ENCODE peak calls at places on chromosomes 11 and 22, in eight cellular contexts. W is IMR-90; Q is left colon; K is lower lobe of right lung; O is naive thymus-derived CD8-positive, alpha-beta T cell; M is Right ventricle myocardium inferior; S is T-cell; X is activated T-cell treated with anti-CD3 and anti-CD28 coated beads, Interleukin-2, amount 50 U/mL, for 4 hours. Y is an unnamed sample.
A peak's percentile ranks its signal among the peaks of the same experiment; 100 is the strongest.

GRCh38 chr11:12174145-12175143 is 64.1 kb downstream of the MICAL2 start:
- ATAC-seq in X (peak; percentile 74), S (no peak), K (no peak), O (no peak), M (no peak), W (no peak), Q (no peak), Y (no peak)

GRCh38 chr11:57805780-57806179 is 44.2 kb downstream of the CTNND1 start:
- ATAC-seq in Q (no peak), W (no peak), O (no peak), M (peak; percentile 61), X (no peak), S (no peak), K (no peak), Y (no peak)

GRCh38 chr22:46374663-46375474 is 39.4 kb downstream of the TRMU start:
- ATAC-seq in O (no peak), W (no peak), M (no peak), Q (peak; percentile 74), X (no peak), S (no peak), K (peak; percentile 83), Y (no peak)

GRCh38 chr11:9625728-9626127 is 38.1 kb upstream of the SWAP70 start:
- ATAC-seq in W (no peak), S (no peak), M (no peak), X (no peak), O (no peak), K (peak; percentile 52), Q (no peak), Y (no peak)

GRCh38 chr11:3159296-3160190 is 5.6 kb downstream of the OSBPL5 start:
- ATAC-seq in W (peak; percentile 2), X (no peak), M (peak; percentile 65), K (peak; percentile 43), O (no peak), Q (peak; percentile 26), S (no peak), Y (peak; percentile 26)

GRCh38 chr11:23311986-23312940 is 452.0 kb upstream of the CCDC179 start:
- ATAC-seq in S (no peak), Q (no peak), X (no peak), K (no peak), W (peak; percentile 74), M (no peak), O (no peak), Y (no peak)

GRCh38 chr11:43546561-43547410 is 133.8 kb upstream of the HSD17B12 start:
- ATAC-seq in O (no peak), Q (no peak), K (peak; percentile 6), S (no peak), W (no peak), X (no peak), M (no peak), Y (no peak)

GRCh38 chr22:20638143-20638870 is 130.9 kb downstream of the MED15 start:
- ATAC-seq in X (no peak), W (no peak), O (no peak), M (no peak), K (no peak), S (no peak), Q (no peak), Y (no peak)

GRCh38 chr11:128302425-128303186 is 284.8 kb downstream of the ETS1 start:
- ATAC-seq in M (peak; percentile 42), Q (peak; percentile 56), S (peak; percentile 89), K (peak; percentile 80), X (peak; percentile 89), W (no peak), O (peak; percentile 78), Y (peak; percentile 16)

GRCh38 chr22:39348909-39349505 is 784 bp upstream of the SYNGR1 start:
- ATAC-seq in S (peak; percentile 18), X (no peak), O (peak; percentile 19), Q (no peak), K (peak; percentile 56), M (peak; percentile 29), W (peak; percentile 3), Y (peak; percentile 29)

GRCh38 chr11:2156416-2157182 is 4.4 kb downstream of the INS start:
- ATAC-seq in X (no peak), W (peak; percentile 79), K (peak; percentile 58), S (no peak), Q (peak; percentile 78), O (no peak), M (peak; percentile 54), Y (peak; percentile 32)

GRCh38 chr11:128701086-128701485 is 7.2 kb downstream of the FLI1 start:
- ATAC-seq in K (no peak), X (no peak), M (no peak), S (no peak), Q (no peak), O (no peak), W (peak; percentile 37), Y (no peak)

GRCh38 chr11:82864268-82864667 is 36.0 kb downstream of the PRCP start:
- ATAC-seq in K (peak; percentile 89), Q (peak; percentile 88), O (peak; percentile 49), X (no peak), M (peak; percentile 77), W (peak; percentile 76), S (no peak), Y (peak; percentile 77)

GRCh38 chr11:1112351-1113191 is 37.9 kb downstream of the MUC2 start:
- ATAC-seq in X (no peak), W (no peak), S (no peak), M (no peak), K (no peak), Q (peak; percentile 40), O (no peak), Y (no peak)

GRCh38 chr11:95137299-95137698 is 47.7 kb downstream of the ENDOD1 start:
- ATAC-seq in O (no peak), S (no peak), K (no peak), Q (no peak), X (no peak), W (no peak), M (no peak), Y (no peak)

GRCh38 chr11:47366020-47366490 is 12.3 kb downstream of the SPI1 start:
- ATAC-seq in O (no peak), M (no peak), W (no peak), X (no peak), Q (no peak), S (no peak), K (no peak), Y (no peak)

GRCh38 chr11:47992959-47993820 is 12.8 kb downstream of the PTPRJ start:
- ATAC-seq in M (no peak), W (peak; percentile 96), S (no peak), X (no peak), K (no peak), Q (peak; percentile 53), O (no peak), Y (no peak)

GRCh38 chr22:38739300-38740055 is 16.3 kb downstream of the SUN2 start:
- ATAC-seq in M (peak; percentile 62), W (no peak), S (no peak), O (no peak), K (no peak), X (no peak), Q (no peak), Y (no peak)

GRCh38 chr22:21947040-21948014 is 5.3 kb downstream of the PPM1F start:
- ATAC-seq in O (no peak), S (no peak), X (no peak), M (no peak), W (peak; percentile 74), Q (no peak), K (no peak), Y (no peak)

GRCh38 chr11:116366451-116366850 is 406.3 kb downstream of the BUD13 start:
- ATAC-seq in K (no peak), X (no peak), W (no peak), M (no peak), Q (no peak), S (no peak), O (no peak), Y (no peak)

GRCh38 chr22:20576445-20576816 is 69.0 kb downstream of the MED15 start:
- ATAC-seq in K (peak; percentile 71), W (no peak), X (no peak), S (no peak), Q (no peak), M (peak; percentile 30), O (no peak), Y (no peak)

GRCh38 chr11:67558084-67558772 is 25.4 kb upstream of the GSTP1 start:
- ATAC-seq in X (no peak), W (no peak), Q (peak; percentile 85), O (no peak), M (peak; percentile 89), K (peak; percentile 90), S (no peak), Y (no peak)

GRCh38 chr11:36196476-36197099 is 92.6 kb downstream of the COMMD9 start:
- ATAC-seq in W (no peak), X (no peak), M (peak; percentile 82), K (no peak), O (no peak), Q (no peak), S (no peak), Y (no peak)

GRCh38 chr11:102386376-102386775 is 39.4 kb downstream of the BIRC2 start:
- ATAC-seq in S (peak; percentile 49), K (no peak), X (peak; percentile 44), Q (no peak), O (peak; percentile 54), W (no peak), M (no peak), Y (no peak)

GRCh38 chr11:112004389-112004788 is 20.8 kb upstream of the DLAT start:
- ATAC-seq in M (peak; percentile 30), S (peak; percentile 38), W (no peak), X (peak; percentile 73), O (no peak), K (no peak), Q (no peak), Y (no peak)

GRCh38 chr11:2709429-2709828 is 9.6 kb upstream of the KCNQ1OT1 start:
- ATAC-seq in M (peak; percentile 61), S (no peak), W (peak; percentile 48), X (no peak), K (peak; percentile 25), O (no peak), Q (no peak), Y (peak; percentile 64)

GRCh38 chr11:128625316-128625715 is 38.0 kb upstream of the ETS1 start:
- ATAC-seq in Q (no peak), X (no peak), O (no peak), M (no peak), S (no peak), W (no peak), K (no peak), Y (no peak)

GRCh38 chr11:86672007-86672621 is at the start of gene ME3:
- ATAC-seq in M (peak; percentile 77), X (peak; percentile 84), W (peak; percentile 83), Q (peak; percentile 61), S (peak; percentile 79), O (peak; percentile 83), K (peak; percentile 92), Y (peak; percentile 82)

GRCh38 chr11:16812274-16812673 is 73.8 kb downstream of the C11orf58 start:
- ATAC-seq in M (no peak), W (no peak), X (no peak), K (no peak), S (no peak), O (no peak), Q (no peak), Y (no peak)

GRCh38 chr11:47593934-47594855 is at the start of gene C1QTNF4:
- ATAC-seq in M (no peak), K (no peak), Q (no peak), S (no peak), W (peak; percentile 58), O (peak; percentile 33), X (no peak), Y (no peak)

GRCh38 chr22:44186737-44187136 is 6.0 kb downstream of the PARVG start:
- ATAC-seq in Q (no peak), X (no peak), O (no peak), M (no peak), W (no peak), K (no peak), S (no peak), Y (no peak)

GRCh38 chr11:8222820-8223512 is 40.7 kb downstream of the LMO1 start:
- ATAC-seq in O (no peak), X (no peak), K (no peak), Q (peak; percentile 48), M (no peak), W (no peak), S (no peak), Y (no peak)

GRCh38 chr11:36376315-36376887 is 80.3 kb downstream of the PRR5L start:
- ATAC-seq in M (peak; percentile 43), S (peak; percentile 11), X (peak; percentile 11), Q (peak; percentile 29), W (peak; percentile 16), O (no peak), K (peak; percentile 58), Y (no peak)

GRCh38 chr11:85627332-85627997 is at the start of gene DLG2:
- ATAC-seq in O (peak; percentile 6), Q (peak; percentile 12), W (peak; percentile 3), X (peak; percentile 1), K (peak; percentile 35), S (peak; percentile 5), M (peak; percentile 30), Y (peak; percentile 6)